ENCODE peak calls at places on chromosomes 7 and 10, in eight cellular contexts. Z, M, T, J, O, U, E and G are unnamed samples. For H3K36me3, the result is how much of the 10 kb centered on the place peaks cover.

GRCh38 chr7:16028651-16029050 is 342.2 kb upstream of the MEOX2 start:
- DNase-seq in Z (no peak), M (no peak), T (no peak), J (no peak), O (no peak), U (no peak), E (no peak), G (no peak)

GRCh38 chr7:38306136-38306535 is 32.7 kb upstream of the TARP start:
- DNase-seq in Z (no peak), M (no peak), T (no peak), J (no peak), O (no peak), U (no peak), E (no peak), G (peak)

GRCh38 chr7:108771853-108772252 is 202.2 kb downstream of the DNAJB9 start:
- DNase-seq in Z (no peak), M (no peak), T (no peak), J (no peak), O (no peak), U (no peak), E (no peak), G (no peak)

GRCh38 chr7:86477343-86477742 is 166.4 kb upstream of the GRM3 start:
- DNase-seq in Z (no peak), M (no peak), T (no peak), J (no peak), O (no peak), U (no peak), E (no peak), G (no peak)

GRCh38 chr10:22552888-22553378 is 161.4 kb downstream of the PIP4K2A start:
- DNase-seq in Z (no peak), M (no peak), T (no peak), J (no peak), O (no peak), U (peak), E (no peak), G (no peak)

GRCh38 chr7:24438232-24438631 is 135.0 kb upstream of the PALS2 start:
- DNase-seq in Z (no peak), M (no peak), T (no peak), J (no peak), O (no peak), U (no peak), E (no peak), G (no peak)

GRCh38 chr7:24722386-24723177 is 34.7 kb downstream of the GSDME start:
- DNase-seq in Z (no peak), M (peak), T (no peak), J (peak), O (no peak), U (no peak), E (no peak), G (no peak)

GRCh38 chr7:39089194-39089593 is 111.5 kb downstream of the POU6F2 start:
- DNase-seq in Z (no peak), M (no peak), T (no peak), J (no peak), O (no peak), U (no peak), E (no peak), G (no peak)

GRCh38 chr10:71347587-71348395 is 28.7 kb downstream of the SLC29A3 start:
- DNase-seq in Z (no peak), M (no peak), T (no peak), J (no peak), O (no peak), U (no peak), E (no peak), G (no peak)

GRCh38 chr7:7090460-7090859 is 91.9 kb upstream of the C1GALT1 start:
- DNase-seq in Z (no peak), M (no peak), T (no peak), J (no peak), O (no peak), U (no peak), E (no peak), G (no peak)

GRCh38 chr7:70726294-70726693 is 405.6 kb upstream of the GALNT17 start:
- DNase-seq in Z (no peak), M (no peak), T (no peak), J (no peak), O (no peak), U (no peak), E (no peak), G (no peak)
- H3K4me3 ChIP-seq in Z (no peak), M (no peak), T (no peak), J (no peak), O (no peak), U (no peak), E (peak), G (no peak)

GRCh38 chr7:44107116-44107960 is 3.2 kb downstream of the AEBP1 start:
- DNase-seq in Z (no peak), M (no peak), T (peak), J (no peak), O (no peak), U (no peak), E (no peak), G (no peak)

GRCh38 chr7:44106311-44107065 is 2.3 kb downstream of the AEBP1 start:
- DNase-seq in Z (no peak), M (no peak), T (no peak), J (no peak), O (no peak), U (no peak), E (no peak), G (no peak)

GRCh38 chr7:44109991-44110390 is 5.8 kb downstream of the AEBP1 start:
- DNase-seq in Z (no peak), M (no peak), T (peak), J (no peak), O (no peak), U (no peak), E (no peak), G (no peak)

GRCh38 chr7:44108768-44109750 is 4.9 kb downstream of the AEBP1 start:
- DNase-seq in Z (no peak), M (no peak), T (peak), J (no peak), O (no peak), U (no peak), E (no peak), G (no peak)

GRCh38 chr7:44107961-44108767 is 4.0 kb downstream of the AEBP1 start:
- DNase-seq in Z (no peak), M (no peak), T (peak), J (no peak), O (no peak), U (no peak), E (no peak), G (no peak)
- H3K36me3 ChIP-seq in Z (under half), M (under half), T (under half), J (under half), O (under half), U (under half), E (under half), G (half or more)

GRCh38 chr7:18607025-18607424 is 111.5 kb downstream of the HDAC9 start:
- DNase-seq in Z (no peak), M (no peak), T (no peak), J (no peak), O (no peak), U (no peak), E (no peak), G (no peak)

GRCh38 chr7:18614841-18615240 is 119.3 kb downstream of the HDAC9 start:
- DNase-seq in Z (no peak), M (no peak), T (no peak), J (no peak), O (no peak), U (no peak), E (no peak), G (no peak)

DNA sequence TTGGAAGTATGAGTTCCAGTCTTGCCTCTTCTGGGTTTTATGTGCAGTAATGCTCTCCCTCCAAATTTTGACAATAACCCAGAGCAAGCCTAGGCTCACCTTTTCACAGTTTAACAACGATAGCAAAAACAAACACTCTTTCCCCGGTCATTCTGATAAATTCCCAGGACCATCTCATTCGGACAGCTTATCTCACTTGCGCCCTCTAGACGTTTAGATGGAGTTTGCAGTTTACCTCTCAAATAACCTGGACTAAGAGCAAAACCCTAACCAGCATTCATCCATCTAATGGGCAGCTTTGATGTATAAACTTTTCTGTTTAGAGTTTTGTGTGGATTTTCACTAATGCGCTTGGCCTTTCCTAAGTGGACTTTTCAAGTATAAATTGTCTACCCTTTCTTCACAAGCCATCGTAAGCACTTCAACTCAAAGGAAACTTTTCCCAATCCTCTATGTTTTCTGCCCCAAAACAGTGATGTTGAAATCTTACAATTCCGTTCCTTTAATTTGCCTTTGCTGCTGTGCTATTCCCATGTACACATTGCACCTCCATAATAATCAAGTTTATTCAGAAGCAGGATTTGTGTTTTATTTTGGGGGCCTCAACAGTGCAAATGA is 114.9 kb downstream of the HDAC9 start:
- DNase-seq in Z (peak), M (peak), T (peak), J (peak), O (no peak), U (no peak), E (no peak), G (no peak)
- H3K4me3 ChIP-seq in Z (no peak), M (no peak), T (no peak), J (no peak), O (no peak), U (no peak), E (no peak), G (no peak)

DNA sequence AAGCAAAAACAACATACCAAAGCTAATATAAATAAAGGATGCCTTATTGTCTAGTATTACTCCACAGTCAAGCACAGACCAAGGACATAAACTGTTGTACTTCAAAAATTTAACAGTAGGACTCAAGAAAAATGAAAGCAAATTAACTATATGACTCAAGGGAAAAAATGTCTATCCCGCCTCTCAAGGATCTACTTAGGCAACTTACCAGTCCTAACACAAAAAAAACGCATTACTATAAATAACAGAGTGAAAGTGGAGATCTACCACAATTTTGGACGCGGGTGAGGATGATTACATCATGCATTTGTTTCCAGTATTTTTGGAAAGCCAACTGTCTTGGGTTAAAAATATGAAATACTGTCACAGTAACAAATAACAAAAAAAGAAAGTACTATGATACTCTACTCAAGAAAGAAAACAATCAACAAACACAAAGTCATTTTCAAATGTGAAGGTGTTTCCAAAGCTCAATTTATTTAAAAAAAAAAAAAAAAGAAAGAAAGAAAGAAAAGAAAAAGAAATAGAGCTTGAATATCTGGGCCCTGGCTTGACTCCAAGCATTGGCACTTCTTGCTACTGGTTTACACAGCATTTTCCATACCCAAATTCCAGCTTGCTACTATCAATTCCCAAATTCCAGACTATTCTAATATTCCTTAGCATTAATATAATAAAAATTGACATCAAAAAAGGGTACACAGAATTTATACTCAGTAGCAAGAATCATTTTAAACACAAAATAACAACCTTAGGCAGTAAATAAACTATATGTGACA is 99.4 kb downstream of the RSU1 start:
- DNase-seq in Z (no peak), M (no peak), T (no peak), J (no peak), O (no peak), U (no peak), E (no peak), G (peak)
- H3K36me3 ChIP-seq in Z (under half), M (under half), T (under half), J (under half), O (under half), U (under half), E (under half), G (under half)

GRCh38 chr10:52115823-52116222 is 198.3 kb upstream of the DKK1 start:
- DNase-seq in Z (no peak), M (no peak), T (no peak), J (no peak), O (no peak), U (no peak), E (no peak), G (no peak)

GRCh38 chr10:52121688-52122087 is 192.4 kb upstream of the DKK1 start:
- DNase-seq in Z (no peak), M (no peak), T (no peak), J (no peak), O (no peak), U (no peak), E (no peak), G (no peak)

DNA sequence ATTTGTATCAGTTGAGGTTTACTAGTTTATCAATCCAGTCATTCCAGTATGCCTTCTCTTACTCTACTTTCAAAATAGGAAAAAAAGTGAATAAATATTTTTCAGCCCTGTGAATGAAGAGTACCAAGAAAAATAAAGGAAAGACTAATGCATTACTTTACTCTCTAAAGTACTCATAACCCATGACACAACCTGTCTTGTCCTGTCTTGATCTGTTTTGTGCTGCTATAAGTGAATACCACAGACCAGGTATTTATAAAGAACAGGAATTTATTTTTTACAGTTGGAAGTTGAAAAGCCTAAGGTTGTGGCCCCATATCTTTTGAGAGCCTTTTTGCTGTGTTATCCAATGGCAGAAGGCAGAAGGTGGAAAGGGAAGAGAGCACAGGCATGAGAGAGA is 194.6 kb upstream of the DKK1 start:
- DNase-seq in Z (no peak), M (no peak), T (no peak), J (no peak), O (no peak), U (no peak), E (no peak), G (no peak)
- H3K4me3 ChIP-seq in Z (no peak), M (no peak), T (no peak), J (no peak), O (no peak), U (no peak), E (no peak), G (no peak)

GRCh38 chr10:97673736-97674525 is 13.1 kb downstream of the AVPI1 start:
- DNase-seq in Z (no peak), M (no peak), T (no peak), J (no peak), O (no peak), U (no peak), E (no peak), G (no peak)
- H3K36me3 ChIP-seq in Z (under half), M (under half), T (under half), J (under half), O (under half), U (under half), E (under half), G (under half)

DNA sequence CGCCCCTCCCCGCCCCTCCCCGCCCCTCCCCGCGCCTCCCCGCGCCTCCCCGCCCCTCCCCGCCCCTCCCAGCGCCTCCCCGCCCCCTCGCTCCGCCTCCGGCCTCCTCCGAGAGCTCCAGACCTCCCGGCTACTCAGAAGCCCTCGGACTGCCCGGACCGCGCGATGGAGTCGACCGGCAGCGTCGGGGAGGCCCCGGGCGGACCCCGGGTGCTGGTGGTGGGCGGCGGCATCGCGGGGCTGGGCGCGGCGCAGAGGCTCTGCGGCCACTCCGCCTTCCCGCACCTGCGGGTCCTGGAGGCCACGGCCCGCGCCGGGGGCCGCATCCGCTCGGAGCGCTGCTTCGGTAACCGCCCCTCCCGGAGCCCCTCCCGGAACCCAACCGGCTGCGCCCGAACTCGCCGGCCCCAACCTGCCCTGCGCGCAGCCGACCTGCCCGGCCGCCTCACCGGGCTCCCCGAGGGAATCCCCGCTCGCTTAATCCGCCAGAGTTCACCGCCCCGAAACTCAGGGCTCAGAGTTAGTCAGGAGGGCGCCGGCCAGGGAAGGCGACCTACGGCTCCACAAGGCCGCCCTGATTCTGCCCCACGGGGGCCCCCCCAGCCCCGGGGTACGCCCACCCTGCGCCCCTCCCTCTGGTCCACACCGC is at the start of gene PAOX:
- DNase-seq in Z (no peak), M (peak), T (peak), J (peak), O (peak), U (no peak), E (peak), G (no peak)
- H3K4me3 ChIP-seq in Z (peak), M (peak), T (peak), J (peak), O (peak), U (peak), E (peak), G (peak)

DNA sequence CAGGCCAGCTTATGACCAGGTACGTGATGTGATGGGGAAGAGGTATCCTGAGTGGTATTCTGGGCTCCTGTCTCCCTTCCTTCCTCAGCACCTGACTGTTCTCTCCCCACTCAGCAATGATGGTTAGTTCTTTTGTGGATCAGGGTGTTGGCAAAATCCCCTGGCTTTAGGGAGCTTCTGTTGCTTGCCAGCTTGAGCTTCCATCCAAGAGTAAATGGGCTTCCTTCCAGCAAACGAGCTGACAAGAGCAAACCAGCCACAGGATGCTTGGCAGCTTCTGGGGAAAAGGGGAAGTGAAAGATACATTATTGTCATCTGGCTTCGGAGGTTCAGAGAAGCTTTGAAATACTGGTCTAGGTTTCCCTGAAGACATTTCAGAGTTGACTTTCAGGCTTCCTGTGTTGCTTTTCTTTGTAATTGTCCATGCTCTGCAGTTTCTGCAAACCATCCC is 5.2 kb downstream of the DUSP5 start:
- DNase-seq in Z (no peak), M (no peak), T (no peak), J (no peak), O (no peak), U (no peak), E (peak), G (no peak)
- H3K36me3 ChIP-seq in Z (half or more), M (under half), T (under half), J (under half), O (under half), U (under half), E (under half), G (under half)